ENCODE peak calls at places on chromosomes 2 and 18, in six cellular contexts. X, Q, N, F, C and U are unnamed samples.

GRCh38 chr2:186347472-186347871 is 138.6 kb upstream of the ZC3H15 start:
- DNase-seq in X (no peak), Q (no peak), N (no peak), F (peak; percentile 2), C (peak; percentile 15), U (no peak)

GRCh38 chr18:28831476-28831875 is 654.5 kb upstream of the CDH2 start:
- DNase-seq in X (no peak), Q (no peak), N (no peak), F (peak; percentile 37), C (no peak), U (no peak)

GRCh38 chr2:163345795-163346573 is 389.8 kb downstream of the FIGN start:
- DNase-seq in X (no peak), Q (peak; percentile 65), N (peak; percentile 86), F (peak; percentile 50), C (peak; percentile 72), U (peak; percentile 94)

GRCh38 chr2:19208479-19209204 is 149.8 kb downstream of the OSR1 start:
- DNase-seq in X (no peak), Q (no peak), N (no peak), F (no peak), C (no peak), U (no peak)

GRCh38 chr18:9016819-9017169 is 85.7 kb upstream of the NDUFV2 start:
- DNase-seq in X (no peak), Q (no peak), N (no peak), F (peak; percentile 9), C (no peak), U (no peak)

GRCh38 chr2:212905640-212906201 is 245.7 kb downstream of the IKZF2 start:
- DNase-seq in X (no peak), Q (peak; percentile 39), N (no peak), F (peak; percentile 6), C (peak; percentile 31), U (peak; percentile 92)

GRCh38 chr18:6650756-6651155 is 78.8 kb upstream of the ARHGAP28 start:
- DNase-seq in X (no peak), Q (no peak), N (no peak), F (no peak), C (no peak), U (no peak)

GRCh38 chr2:204670124-204670523 is 124.8 kb downstream of the PARD3B start:
- DNase-seq in X (no peak), Q (no peak), N (no peak), F (peak; percentile 12), C (peak; percentile 8), U (no peak)

GRCh38 chr2:200257570-200257969 is 48.9 kb upstream of the SPATS2L start:
- DNase-seq in X (no peak), Q (no peak), N (no peak), F (no peak), C (no peak), U (no peak)

GRCh38 chr2:43071629-43072550 is 154.5 kb downstream of the ZFP36L2 start:
- DNase-seq in X (no peak), Q (no peak), N (no peak), F (peak; percentile 49), C (peak; percentile 29), U (no peak)

GRCh38 chr2:231323316-231323715 is 72.2 kb upstream of the B3GNT7 start:
- DNase-seq in X (no peak), Q (no peak), N (no peak), F (no peak), C (no peak), U (no peak)

GRCh38 chr2:100248044-100248330 is 74.3 kb downstream of the LONRF2 start:
- DNase-seq in X (no peak), Q (no peak), N (no peak), F (no peak), C (no peak), U (no peak)

GRCh38 chr2:33620-34019 is 12.7 kb downstream of the FAM110C start:
- DNase-seq in X (no peak), Q (no peak), N (peak; percentile 47), F (no peak), C (no peak), U (no peak)

GRCh38 chr2:8525582-8526402 is 156.1 kb upstream of the ID2 start:
- DNase-seq in X (peak; percentile 10), Q (no peak), N (peak; percentile 73), F (peak; percentile 12), C (peak; percentile 18), U (peak; percentile 44)

GRCh38 chr2:66853585-66853984 is 418.7 kb downstream of the MEIS1 start:
- DNase-seq in X (no peak), Q (no peak), N (no peak), F (peak; percentile 72), C (no peak), U (no peak)

GRCh38 chr2:2919026-2919425 is 458.6 kb downstream of the EIPR1 start:
- DNase-seq in X (no peak), Q (no peak), N (no peak), F (no peak), C (no peak), U (no peak)

GRCh38 chr2:43375746-43376522 is 149.5 kb upstream of the ZFP36L2 start:
- DNase-seq in X (no peak), Q (no peak), N (no peak), F (no peak), C (no peak), U (no peak)

GRCh38 chr2:232816656-232817055 is 40.3 kb upstream of the KCNJ13 start:
- DNase-seq in X (no peak), Q (no peak), N (no peak), F (no peak), C (no peak), U (no peak)

DNA sequence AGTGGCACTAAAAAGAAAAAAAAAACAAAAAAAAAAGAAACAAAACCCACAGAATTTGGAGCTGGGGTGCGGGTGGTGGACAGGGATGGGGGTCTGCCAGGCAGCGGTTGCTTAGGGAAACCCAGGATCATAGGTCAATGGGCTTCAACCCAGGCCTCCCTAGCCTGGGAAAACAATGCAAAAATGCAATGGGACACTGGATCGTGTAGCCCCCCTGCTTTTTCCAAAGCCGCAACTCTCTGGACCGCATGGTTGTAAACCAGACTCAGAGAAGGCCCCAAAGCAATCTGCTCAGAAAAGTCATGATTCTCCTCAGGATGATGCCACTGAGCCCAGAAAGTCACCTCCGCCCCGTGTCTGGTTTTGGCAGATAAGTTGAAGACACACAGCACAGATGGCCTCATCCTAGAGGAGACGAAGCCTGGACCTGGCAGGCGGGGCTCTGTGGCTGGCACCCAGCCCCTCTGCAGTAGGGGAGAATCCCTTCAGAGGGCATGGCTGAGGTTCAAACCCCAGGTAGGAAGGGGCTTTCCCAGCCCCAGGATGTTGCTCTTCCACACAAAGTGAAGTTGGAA is 5.1 kb downstream of the DLX2 start:
- DNase-seq in X (no peak), Q (peak; percentile 32), N (peak; percentile 38), F (no peak), C (no peak), U (no peak)
- H3K4me3 ChIP-seq in X (no peak overlapping the region), Q (no peak overlapping the region), N (no peak overlapping the region), F (no peak overlapping the region), C (peak overlapping the region; percentile 72), U (no peak overlapping the region)

DNA sequence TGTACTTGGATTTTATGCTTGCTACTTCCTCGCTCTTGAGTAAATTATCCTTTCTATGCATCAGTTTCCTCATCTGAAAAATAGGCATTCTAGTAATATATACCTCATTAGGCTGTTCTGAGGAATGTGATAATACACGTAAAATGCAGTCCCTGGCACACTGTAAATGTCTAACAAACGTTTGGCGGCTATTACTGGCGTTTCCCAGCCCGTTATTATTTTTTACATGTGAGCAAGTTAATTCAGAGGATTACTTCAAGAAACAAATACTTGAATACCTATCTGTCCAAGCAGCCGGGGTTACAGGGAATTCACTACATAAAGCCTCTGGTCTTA is 586 bp upstream of the C2orf49 start:
- DNase-seq in X (no peak), Q (no peak), N (no peak), F (no peak), C (no peak), U (no peak)
- H2BK120ac ChIP-seq in X (no peak overlapping the region), Q (no peak overlapping the region), N (no peak overlapping the region), F (no peak overlapping the region), C (no peak overlapping the region), U (no peak overlapping the region)

GRCh38 chr2:10322973-10323372 is 20.3 kb downstream of the HPCAL1 start:
- DNase-seq in X (no peak), Q (no peak), N (no peak), F (no peak), C (no peak), U (no peak)
- H3K18ac ChIP-seq in X (no peak overlapping the region), Q (peak overlapping the region; percentile 50), N (no peak overlapping the region), F (no peak overlapping the region), C (no peak overlapping the region), U (no peak overlapping the region)

GRCh38 chr2:119425119-119425405 is 6.6 kb upstream of the TMEM37 start:
- DNase-seq in X (no peak), Q (no peak), N (no peak), F (no peak), C (no peak), U (no peak)
- H3K4me3 ChIP-seq in X (no peak overlapping the region), Q (no peak overlapping the region), N (no peak overlapping the region), F (no peak overlapping the region), C (no peak overlapping the region), U (no peak overlapping the region)

GRCh38 chr2:133240505-133241230 is 327.6 kb downstream of the NCKAP5 start:
- DNase-seq in X (no peak), Q (no peak), N (no peak), F (peak; percentile 16), C (peak; percentile 33), U (no peak)
- H2BK120ac ChIP-seq in X (no peak overlapping the region), Q (no peak overlapping the region), N (no peak overlapping the region), F (peak overlapping the region; percentile 96), C (no peak overlapping the region), U (no peak overlapping the region)

DNA sequence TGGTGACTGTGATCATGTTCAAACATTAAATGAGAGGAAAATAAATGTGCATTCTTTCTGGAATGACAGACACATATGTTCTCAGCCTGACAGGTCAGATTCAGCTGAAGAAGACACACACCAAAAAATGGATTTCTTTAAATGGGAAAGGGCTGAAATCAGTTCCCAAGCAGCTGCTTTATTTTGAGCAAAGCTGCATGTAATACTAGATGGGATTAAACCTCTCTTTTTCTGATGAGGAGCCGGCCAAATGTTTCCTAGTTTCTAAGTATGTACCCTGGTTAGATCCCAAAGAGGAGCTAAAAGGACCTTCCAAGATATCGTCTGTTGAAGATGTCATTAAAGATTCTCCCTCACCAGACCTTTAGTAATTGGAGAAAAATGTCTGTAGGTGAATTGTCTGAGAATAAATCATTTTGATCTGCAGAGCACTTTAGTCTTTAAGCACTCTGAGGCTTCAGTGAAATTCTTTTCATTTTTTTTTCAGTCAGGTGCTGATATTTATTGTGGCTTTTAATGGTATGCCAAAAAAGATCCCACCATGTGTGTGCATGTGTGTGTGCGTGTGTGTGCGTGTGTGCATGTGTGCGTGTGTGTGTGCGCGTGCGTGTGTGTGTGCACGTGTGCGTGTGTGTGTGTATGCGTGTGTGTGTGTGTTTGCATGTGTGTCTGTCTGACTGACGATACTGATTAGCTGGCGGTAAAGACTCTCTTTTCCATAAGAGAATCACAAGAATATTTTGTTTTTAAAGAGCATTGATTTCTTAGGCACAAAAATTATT is 175.8 kb downstream of the IRS1 start:
- DNase-seq in X (no peak), Q (no peak), N (no peak), F (no peak), C (no peak), U (no peak)
- H3K18ac ChIP-seq in X (no peak overlapping the region), Q (no peak overlapping the region), N (no peak overlapping the region), F (peak overlapping the region; percentile 11), C (peak overlapping the region; percentile 88), U (no peak overlapping the region)

DNA sequence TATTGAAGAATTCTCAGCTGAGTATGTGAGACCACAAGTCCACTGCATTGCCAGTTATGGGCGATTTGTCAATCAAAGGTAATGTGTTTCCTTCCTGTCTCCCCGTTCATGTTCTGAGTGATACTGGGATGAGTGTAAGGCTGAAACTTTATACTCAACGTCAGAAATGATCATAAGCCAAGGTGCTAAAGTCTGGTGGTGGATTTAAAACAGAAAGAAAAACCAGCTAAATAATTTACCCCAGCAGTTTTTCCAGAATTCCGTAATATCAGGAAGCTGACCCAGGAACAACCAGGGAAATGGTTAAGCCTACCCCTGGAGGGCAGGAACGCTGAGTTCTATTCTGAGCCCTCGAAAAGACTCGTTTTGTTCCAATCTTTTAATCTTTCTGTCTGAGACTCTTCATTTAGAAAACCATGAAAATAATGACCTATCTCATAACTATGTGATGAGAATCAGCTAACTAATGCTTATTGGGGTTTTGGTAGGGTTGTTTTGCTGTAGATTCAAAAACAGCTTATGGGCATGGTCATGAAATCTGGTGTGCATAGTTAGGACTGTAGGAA is 149.6 kb downstream of the LAMA3 start:
- DNase-seq in X (no peak), Q (no peak), N (no peak), F (peak; percentile 56), C (peak; percentile 39), U (peak; percentile 86)
- H3K4me3 ChIP-seq in X (no peak overlapping the region), Q (no peak overlapping the region), N (no peak overlapping the region), F (no peak overlapping the region), C (peak overlapping the region; percentile 18), U (no peak overlapping the region)